ENCODE peak calls at places on chromosomes 16 and 17, in five cellular contexts. C, R, T, M and G are unnamed samples.

GRCh38 chr17:61715348-61715747 is 124.3 kb upstream of the NACA2 start:
- DNase-seq in C (no peak), R (no peak), T (no peak), M (no peak), G (no peak)

GRCh38 chr16:4231886-4232285 is 10.0 kb downstream of the SRL start:
- DNase-seq in C (no peak), R (no peak), T (no peak), M (no peak), G (no peak)

GRCh38 chr16:28548306-28548802 is 5.4 kb upstream of the SGF29 start:
- DNase-seq in C (no peak), R (no peak), T (no peak), M (no peak), G (no peak)

GRCh38 chr16:84692451-84692850 is 7.3 kb upstream of the USP10 start:
- DNase-seq in C (no peak), R (peak), T (no peak), M (no peak), G (no peak)

GRCh38 chr17:14732211-14732610 is 431.3 kb downstream of the HS3ST3B1 start:
- DNase-seq in C (no peak), R (no peak), T (no peak), M (no peak), G (no peak)

GRCh38 chr17:42989146-42989545 is 8.8 kb downstream of the RUNDC1 start:
- DNase-seq in C (no peak), R (no peak), T (no peak), M (no peak), G (no peak)

GRCh38 chr16:75251280-75252048 is at the start of gene BCAR1:
- DNase-seq in C (peak), R (peak), T (peak), M (peak), G (peak)

GRCh38 chr17:77462101-77462500 is 321.3 kb downstream of the SEC14L1 start:
- DNase-seq in C (no peak), R (no peak), T (no peak), M (no peak), G (no peak)

GRCh38 chr17:11511696-11512095 is 86.6 kb upstream of the DNAH9 start:
- DNase-seq in C (no peak), R (no peak), T (no peak), M (no peak), G (no peak)

GRCh38 chr17:78764871-78765270 is 17.2 kb downstream of the CYTH1 start:
- DNase-seq in C (no peak), R (no peak), T (no peak), M (no peak), G (no peak)

GRCh38 chr16:1941162-1941923 is 1.7 kb downstream of the MSRB1 start:
- DNase-seq in C (peak), R (no peak), T (no peak), M (no peak), G (peak)

GRCh38 chr17:35742896-35743477 is 10.1 kb downstream of the GAS2L2 start:
- DNase-seq in C (no peak), R (no peak), T (no peak), M (no peak), G (no peak)

GRCh38 chr17:40485851-40486512 is 15.4 kb downstream of the TNS4 start:
- DNase-seq in C (peak), R (no peak), T (peak), M (no peak), G (no peak)

GRCh38 chr17:43831633-43832032 is 1.3 kb downstream of the MPP3 start:
- DNase-seq in C (no peak), R (no peak), T (no peak), M (no peak), G (peak)

GRCh38 chr17:49971848-49972485 is 3.0 kb downstream of the DLX4 start:
- DNase-seq in C (no peak), R (no peak), T (no peak), M (no peak), G (peak)

GRCh38 chr17:30905742-30906100 is 317 bp downstream of the TEFM start:
- DNase-seq in C (no peak), R (peak), T (no peak), M (no peak), G (no peak)

GRCh38 chr16:57039148-57039812 is 49.9 kb downstream of the NLRC5 start:
- DNase-seq in C (peak), R (peak), T (no peak), M (no peak), G (no peak)

GRCh38 chr17:66967867-66968543 is 3.5 kb downstream of the CACNG4 start:
- DNase-seq in C (no peak), R (no peak), T (no peak), M (no peak), G (no peak)

GRCh38 chr17:66679631-66680517 is 155.0 kb upstream of the CACNG5 start:
- DNase-seq in C (no peak), R (no peak), T (no peak), M (no peak), G (no peak)

GRCh38 chr16:47013172-47013571 is 39.7 kb upstream of the DNAJA2 start:
- DNase-seq in C (no peak), R (no peak), T (no peak), M (no peak), G (no peak)

GRCh38 chr16:11263737-11264136 is 5.4 kb downstream of the TNP2 start:
- DNase-seq in C (no peak), R (no peak), T (no peak), M (no peak), G (no peak)

GRCh38 chr17:45896803-45897693 is 2.7 kb downstream of the MAPT start:
- DNase-seq in C (no peak), R (no peak), T (no peak), M (no peak), G (peak)

GRCh38 chr17:65546579-65546978 is 14.9 kb downstream of the AXIN2 start:
- DNase-seq in C (no peak), R (no peak), T (no peak), M (no peak), G (no peak)

GRCh38 chr16:84183572-84183875 is 3.3 kb downstream of the TAF1C start:
- DNase-seq in C (no peak), R (no peak), T (no peak), M (no peak), G (no peak)

GRCh38 chr16:52499061-52499460 is 47.9 kb downstream of the TOX3 start:
- DNase-seq in C (no peak), R (no peak), T (no peak), M (no peak), G (no peak)

GRCh38 chr16:25109643-25110042 is 1.9 kb upstream of the LCMT1 start:
- DNase-seq in C (peak), R (peak), T (peak), M (no peak), G (no peak)

GRCh38 chr16:28162326-28162877 is 49.4 kb downstream of the XPO6 start:
- DNase-seq in C (no peak), R (no peak), T (peak), M (no peak), G (no peak)

GRCh38 chr17:64448665-64449512 is at the start of gene MILR1:
- DNase-seq in C (peak), R (peak), T (peak), M (no peak), G (no peak)

GRCh38 chr16:76265434-76266045 is 11.7 kb upstream of the CNTNAP4 start:
- DNase-seq in C (peak), R (no peak), T (no peak), M (peak), G (peak)

GRCh38 chr16:68715471-68715870 is 21.6 kb upstream of the CDH1 start:
- DNase-seq in C (no peak), R (no peak), T (no peak), M (no peak), G (no peak)

GRCh38 chr16:4212207-4212933 is 29.5 kb downstream of the SRL start:
- DNase-seq in C (no peak), R (no peak), T (no peak), M (no peak), G (no peak)

GRCh38 chr16:86509759-86510464 is 415 bp upstream of the FOXF1 start:
- DNase-seq in C (peak), R (peak), T (no peak), M (no peak), G (peak)

GRCh38 chr16:86507173-86508027 is 2.9 kb upstream of the FOXF1 start:
- DNase-seq in C (peak), R (no peak), T (no peak), M (no peak), G (no peak)

GRCh38 chr16:86510465-86511261 is at the start of gene FOXF1:
- DNase-seq in C (peak), R (peak), T (no peak), M (no peak), G (peak)

GRCh38 chr16:86508028-86508946 is 2.0 kb upstream of the FOXF1 start:
- DNase-seq in C (peak), R (no peak), T (no peak), M (no peak), G (peak)

GRCh38 chr16:86508947-86509758 is 1.2 kb upstream of the FOXF1 start:
- DNase-seq in C (peak), R (peak), T (no peak), M (no peak), G (peak)
- TF ChIP-seq EZH2 in C (no peak), R (peak), T (no peak), M (peak), G (peak)

DNA sequence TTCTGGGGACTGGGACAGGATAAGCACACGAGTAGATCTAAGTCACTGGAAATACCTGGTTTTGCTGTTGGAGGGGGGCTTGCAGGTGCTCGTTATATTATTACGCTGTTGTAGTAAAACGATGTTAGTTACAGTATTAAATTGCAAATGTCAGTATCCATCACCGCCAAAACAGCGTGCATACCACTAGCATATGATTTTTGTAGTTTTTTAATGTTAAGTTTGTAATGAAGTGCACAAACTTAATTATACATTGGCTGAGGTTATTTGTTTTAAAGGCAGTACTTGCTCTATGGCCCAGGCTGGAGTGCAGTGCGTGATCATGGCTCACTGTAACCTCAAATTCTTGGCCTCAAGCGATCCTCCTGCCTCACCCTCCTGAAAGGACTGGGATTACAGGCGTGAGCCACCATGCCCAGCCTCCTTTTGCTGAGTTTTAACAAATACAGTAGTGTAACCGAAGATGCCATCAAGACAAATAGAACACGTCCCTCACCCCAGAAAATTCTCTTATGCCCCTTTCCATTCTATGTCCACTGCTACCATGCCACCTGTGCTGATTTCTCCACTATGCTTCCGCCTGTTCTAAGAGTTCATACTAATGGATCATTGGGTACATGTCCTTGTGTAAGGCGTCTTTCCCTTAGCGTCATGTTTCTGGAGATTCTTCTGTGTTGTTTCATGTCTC is 20.7 kb upstream of the CSNK1D start:
- DNase-seq in C (no peak), R (peak), T (no peak), M (no peak), G (no peak)
- TF ChIP-seq EZH2 in C (no peak), R (no peak), T (no peak), M (no peak), G (no peak)

DNA sequence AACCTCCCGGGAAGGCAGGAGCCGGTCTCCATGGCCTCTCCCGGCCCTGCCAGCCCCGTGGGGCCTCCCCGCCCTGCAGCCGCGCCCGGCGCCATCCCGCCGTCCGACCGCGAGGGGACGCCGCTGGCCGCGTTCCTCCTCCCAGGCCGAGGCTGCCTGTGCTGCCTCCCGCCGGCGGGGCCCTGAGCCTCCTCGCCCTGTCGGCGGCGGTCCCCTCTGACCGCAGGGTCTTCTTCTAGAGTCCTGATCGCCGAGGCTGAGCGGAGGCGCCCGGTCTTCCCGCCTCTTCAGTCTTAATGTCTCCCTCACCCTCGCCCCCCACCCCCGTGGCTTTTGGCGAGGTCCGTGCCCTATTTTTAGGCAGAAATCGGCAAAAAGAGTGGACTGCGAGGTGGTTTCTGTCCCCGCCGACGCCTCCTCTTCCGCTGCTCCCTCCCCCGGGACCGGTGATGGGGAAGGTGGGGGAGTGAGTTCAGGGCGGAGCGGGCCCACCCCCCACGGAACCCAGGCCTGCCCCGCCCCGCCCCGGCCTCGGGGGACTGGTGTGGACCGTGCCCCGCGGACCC is 794 bp upstream of the CPNE7 start:
- DNase-seq in C (peak), R (peak), T (peak), M (no peak), G (peak)
- TF ChIP-seq EZH2 in C (no peak), R (no peak), T (no peak), M (no peak), G (peak)

DNA sequence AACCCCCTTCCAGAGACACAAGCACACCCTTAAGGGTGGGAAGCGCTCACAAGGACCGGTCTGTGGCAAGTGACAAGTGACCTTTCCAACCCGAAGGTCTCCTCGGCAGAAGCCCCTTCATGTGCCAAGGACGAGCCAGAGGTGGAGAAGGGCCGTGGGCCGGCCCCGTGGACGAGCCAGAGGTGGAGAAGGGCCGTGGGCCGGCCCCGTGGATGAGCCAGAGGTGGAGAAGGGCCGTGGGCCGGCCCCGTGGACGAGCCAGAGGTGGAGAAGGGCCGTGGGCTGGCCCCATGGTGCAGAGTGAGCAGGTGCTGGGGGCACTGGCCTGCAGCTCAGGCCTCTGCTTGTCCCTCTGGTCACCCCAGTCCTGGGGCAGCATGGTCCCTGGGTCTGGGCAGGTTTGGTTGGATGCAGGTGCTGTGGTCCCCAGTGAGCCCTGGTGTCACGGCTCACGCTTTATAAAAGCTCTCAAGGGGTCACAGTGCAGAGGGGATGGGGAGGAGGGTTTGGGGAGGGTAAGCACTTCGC is 45.6 kb downstream of the CBFA2T3 start:
- DNase-seq in C (no peak), R (no peak), T (no peak), M (no peak), G (no peak)
- TF ChIP-seq EZH2 in C (no peak), R (no peak), T (no peak), M (no peak), G (no peak)

GRCh38 chr17:48678141-48678971 is 44.0 kb downstream of the PRAC1 start:
- DNase-seq in C (peak), R (peak), T (peak), M (peak), G (peak)
- TF ChIP-seq EZH2 in C (no peak), R (no peak), T (no peak), M (peak), G (peak)